ENCODE peak calls at places on chromosomes 2 and 18, in four cellular contexts. V is heart right ventricle, Y is tibial nerve, E is iPS DF 6.9. K is an unnamed sample.

GRCh38 chr2:128320609-128321420 is 2.1 kb upstream of the HS6ST1 start:
- DNase-seq in Y (no peak), V (no peak), E (no peak), K (peak)

GRCh38 chr2:61165946-61166345 is 4.0 kb downstream of the C2orf74 start:
- DNase-seq in E (no peak), Y (no peak), V (no peak), K (peak)

GRCh38 chr2:190404487-190404886 is 3.7 kb upstream of the MFSD6 start:
- DNase-seq in E (no peak), V (no peak), Y (no peak), K (no peak)

GRCh38 chr2:166092889-166093288 is 34.9 kb downstream of the SCN1A start:
- DNase-seq in V (no peak), E (no peak), Y (no peak), K (no peak)

GRCh38 chr2:230927711-230928341 is 2.8 kb upstream of the GPR55 start:
- DNase-seq in V (no peak), E (no peak), Y (no peak), K (no peak)

GRCh38 chr2:205539603-205540002 is 142.7 kb upstream of the NRP2 start:
- DNase-seq in E (no peak), V (no peak), Y (no peak), K (no peak)

GRCh38 chr2:127852388-127852787 is 5.6 kb downstream of the POLR2D start:
- DNase-seq in V (no peak), Y (no peak), E (no peak), K (no peak)

GRCh38 chr2:94861308-94862152 is 9.7 kb upstream of the TEKT4 start:
- DNase-seq in E (no peak), Y (no peak), V (no peak), K (no peak)

GRCh38 chr2:190791347-190791982 is 89.2 kb upstream of the GLS start:
- DNase-seq in Y (peak), E (no peak), V (peak), K (peak)

GRCh38 chr2:160934263-160934662 is 226.0 kb upstream of the TANK start:
- DNase-seq in V (no peak), E (no peak), Y (no peak), K (no peak)

GRCh38 chr18:9743200-9744016 is 35.3 kb downstream of the RAB31 start:
- DNase-seq in V (no peak), Y (no peak), E (no peak), K (no peak)

GRCh38 chr2:150876201-150877085 is 385.2 kb downstream of the RBM43 start:
- DNase-seq in Y (no peak), E (no peak), V (no peak), K (no peak)

GRCh38 chr2:104406273-104406726 is 447.6 kb upstream of the POU3F3 start:
- DNase-seq in V (no peak), Y (no peak), E (no peak), K (no peak)

GRCh38 chr2:30519796-30520195 is 72.8 kb downstream of the LCLAT1 start:
- DNase-seq in Y (no peak), V (no peak), E (no peak), K (no peak)

GRCh38 chr2:151251012-151251411 is 10.7 kb downstream of the RBM43 start:
- DNase-seq in E (no peak), Y (no peak), V (no peak), K (no peak)

GRCh38 chr18:79748321-79749157 is 49.2 kb upstream of the KCNG2 start:
- DNase-seq in Y (no peak), E (no peak), V (no peak), K (no peak)

GRCh38 chr2:8148260-8148880 is 533.5 kb upstream of the ID2 start:
- DNase-seq in E (no peak), V (no peak), Y (no peak), K (no peak)

GRCh38 chr2:224163573-224164307 is 124.7 kb upstream of the SERPINE2 start:
- DNase-seq in Y (no peak), V (peak), E (no peak), K (no peak)

GRCh38 chr2:170817247-170817998 is 736 bp downstream of the GAD1 start:
- DNase-seq in Y (no peak), E (no peak), V (no peak), K (no peak)

GRCh38 chr18:23387265-23387664 is 65.8 kb upstream of the RIOK3 start:
- DNase-seq in Y (no peak), V (no peak), E (no peak), K (no peak)

GRCh38 chr2:133264951-133265949 is 303.0 kb downstream of the NCKAP5 start:
- DNase-seq in V (peak), E (no peak), Y (no peak), K (no peak)

GRCh38 chr2:215060851-215061541 is 77.4 kb downstream of the ABCA12 start:
- DNase-seq in V (peak), Y (no peak), E (no peak), K (no peak)

GRCh38 chr2:66508358-66509071 is 73.6 kb downstream of the MEIS1 start:
- DNase-seq in Y (no peak), V (no peak), E (no peak), K (no peak)

GRCh38 chr18:23958036-23958435 is 56.5 kb upstream of the TTC39C start:
- DNase-seq in E (no peak), Y (peak), V (peak), K (peak)

GRCh38 chr18:46283268-46283667 is 179.1 kb downstream of the HAUS1 start:
- DNase-seq in V (no peak), E (no peak), Y (no peak), K (no peak)

GRCh38 chr2:200308421-200309295 is 2.2 kb downstream of the SPATS2L start:
- DNase-seq in E (no peak), Y (no peak), V (no peak), K (no peak)

GRCh38 chr2:98134601-98135000 is 47.6 kb downstream of the VWA3B start:
- DNase-seq in V (no peak), E (no peak), Y (no peak), K (no peak)

GRCh38 chr2:108129636-108130035 is 110.1 kb upstream of the SULT1C3 start:
- DNase-seq in V (no peak), Y (no peak), E (no peak), K (no peak)
- H3K4me3 ChIP-seq in V (no peak), Y (no peak), E (no peak), K (no peak)

GRCh38 chr2:219398721-219399333 is 11.1 kb upstream of the DNPEP start:
- DNase-seq in V (no peak), Y (no peak), E (no peak), K (no peak)

GRCh38 chr2:219401621-219402020 is 13.9 kb upstream of the DNPEP start:
- DNase-seq in E (no peak), Y (no peak), V (no peak), K (no peak)

GRCh38 chr2:219396863-219397457 is 9.2 kb upstream of the DNPEP start:
- DNase-seq in E (no peak), Y (no peak), V (no peak), K (no peak)

GRCh38 chr2:219400562-219400961 is 12.8 kb upstream of the DNPEP start:
- DNase-seq in E (no peak), Y (no peak), V (no peak), K (no peak)

DNA sequence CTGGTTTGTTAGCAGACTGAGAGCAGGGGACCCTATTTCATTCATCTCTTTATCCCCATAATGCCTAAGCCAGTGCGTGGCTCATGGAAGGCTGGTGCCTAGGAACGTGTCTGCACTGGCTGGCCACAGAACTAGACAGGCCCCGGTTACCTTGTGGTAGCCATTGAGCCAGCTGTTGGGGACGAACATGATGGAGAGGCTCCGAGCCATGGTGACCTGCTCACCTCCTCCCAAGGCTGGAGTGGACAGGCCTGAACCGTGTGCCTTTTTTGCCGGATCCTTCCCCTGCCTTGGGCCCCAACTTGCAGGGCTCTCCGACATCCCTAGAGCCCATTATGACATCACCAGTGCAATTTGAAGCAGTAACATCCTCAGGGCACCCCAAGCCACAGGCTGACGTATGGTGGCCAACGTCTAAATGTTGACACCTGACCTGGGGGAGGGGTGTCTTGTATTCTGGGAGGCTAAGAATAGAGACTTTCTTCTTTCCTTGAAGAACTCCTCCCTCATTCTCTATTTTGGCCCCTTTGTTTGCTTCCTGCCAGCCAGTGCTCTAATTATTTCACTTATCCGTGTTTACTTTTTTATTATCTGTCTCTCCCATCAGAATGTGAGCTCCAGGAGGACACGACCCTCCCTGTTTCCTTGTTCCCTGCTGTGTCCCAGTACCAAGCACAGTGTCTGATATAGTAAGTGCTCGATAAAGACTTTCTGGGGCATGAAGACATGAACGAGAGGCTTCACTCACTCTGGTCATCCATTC is 12.2 kb upstream of the DNPEP start:
- DNase-seq in V (no peak), E (no peak), Y (no peak), K (no peak)
- H3K27ac ChIP-seq in V (no peak), E (no peak), Y (no peak), K (no peak)

GRCh38 chr2:100137318-100137717 is 5.1 kb downstream of the AFF3 start:
- DNase-seq in Y (no peak), E (no peak), V (no peak), K (no peak)
- H3K4me3 ChIP-seq in Y (no peak), E (no peak), V (no peak), K (no peak)

GRCh38 chr2:217834744-217835513 is 167.9 kb downstream of the TNS1 start:
- DNase-seq in V (no peak), E (no peak), Y (no peak), K (no peak)

GRCh38 chr2:217838409-217838831 is 164.4 kb downstream of the TNS1 start:
- DNase-seq in E (no peak), Y (no peak), V (no peak), K (no peak)

GRCh38 chr2:217835931-217836881 is 166.6 kb downstream of the TNS1 start:
- DNase-seq in Y (peak), E (no peak), V (peak), K (peak)

GRCh38 chr2:217837530-217837929 is 165.3 kb downstream of the TNS1 start:
- DNase-seq in E (no peak), Y (no peak), V (no peak), K (no peak)

DNA sequence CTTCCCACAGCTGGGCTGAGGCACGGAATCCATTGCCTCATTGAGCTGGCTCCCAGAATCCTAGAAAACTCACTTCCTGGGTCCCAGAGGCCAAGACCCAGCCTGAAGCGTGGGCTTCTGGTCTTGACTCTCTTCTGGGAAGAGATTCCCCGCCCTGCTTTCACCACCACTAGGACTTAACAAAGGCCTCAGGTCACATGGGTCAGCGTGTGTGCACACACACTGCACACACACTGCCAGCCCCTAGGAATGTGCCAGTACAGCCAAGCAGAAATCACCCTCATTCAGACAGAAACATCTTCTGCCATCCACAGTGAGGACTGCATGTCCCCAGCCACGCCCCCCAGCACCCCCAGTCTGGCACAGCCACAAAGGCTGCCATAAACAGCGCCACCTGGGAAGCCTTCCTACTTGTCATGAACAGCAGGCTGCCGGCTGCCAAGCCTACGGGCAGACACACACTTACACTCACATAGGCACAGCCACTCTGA is 165.7 kb downstream of the TNS1 start:
- DNase-seq in V (peak), E (no peak), Y (peak), K (peak)
- H3K27ac ChIP-seq in V (peak), E (no peak), Y (peak), K (peak)

GRCh38 chr2:75360945-75361344 is 161.6 kb upstream of the TACR1 start:
- DNase-seq in Y (no peak), V (no peak), E (no peak), K (no peak)

GRCh38 chr2:75361486-75361885 is 162.2 kb upstream of the TACR1 start:
- DNase-seq in E (no peak), Y (no peak), V (no peak), K (no peak)

GRCh38 chr2:75353131-75353530 is 153.8 kb upstream of the TACR1 start:
- DNase-seq in E (no peak), Y (no peak), V (no peak), K (no peak)

GRCh38 chr2:75356857-75357256 is 157.5 kb upstream of the TACR1 start:
- DNase-seq in Y (no peak), V (no peak), E (no peak), K (no peak)
- H3K4me3 ChIP-seq in Y (no peak), V (no peak), E (no peak), K (no peak)

GRCh38 chr18:78494686-78495085 is 484.9 kb upstream of the SALL3 start:
- DNase-seq in E (no peak), V (no peak), Y (no peak), K (no peak)

GRCh38 chr18:78497641-78498040 is 482.0 kb upstream of the SALL3 start:
- DNase-seq in V (no peak), E (no peak), Y (no peak), K (no peak)

GRCh38 chr18:78494204-78494603 is 485.4 kb upstream of the SALL3 start:
- DNase-seq in E (no peak), V (no peak), Y (no peak), K (no peak)

GRCh38 chr18:78496095-78496494 is 483.5 kb upstream of the SALL3 start:
- DNase-seq in E (no peak), Y (no peak), V (peak), K (no peak)

DNA sequence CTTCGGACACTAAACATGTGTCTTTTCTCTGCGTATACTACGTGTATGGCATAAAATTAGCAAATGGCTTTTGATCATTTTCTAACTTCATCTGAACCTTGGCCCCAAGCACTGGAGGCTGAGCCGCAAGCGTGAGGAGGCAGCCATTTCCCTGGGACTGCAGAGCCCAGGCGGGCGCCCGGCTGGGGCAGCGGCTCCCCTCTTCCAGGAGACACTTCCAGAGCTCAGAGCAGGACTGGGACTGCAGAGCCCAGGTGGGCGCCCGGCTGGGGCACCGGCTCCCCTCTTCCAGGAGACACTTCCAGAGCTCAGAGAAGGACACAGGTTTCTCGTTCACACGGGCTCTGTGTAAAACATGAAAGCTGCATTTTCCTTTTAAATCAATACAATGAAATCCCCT is 484.1 kb upstream of the SALL3 start:
- DNase-seq in E (no peak), Y (no peak), V (no peak), K (no peak)
- H3K27ac ChIP-seq in E (no peak), Y (no peak), V (no peak), K (no peak)

GRCh38 chr2:201758229-201758628 is 22.5 kb downstream of the ALS2 start:
- DNase-seq in Y (no peak), V (no peak), E (no peak), K (no peak)
- H3K4me3 ChIP-seq in Y (no peak), V (no peak), E (no peak), K (no peak)

DNA sequence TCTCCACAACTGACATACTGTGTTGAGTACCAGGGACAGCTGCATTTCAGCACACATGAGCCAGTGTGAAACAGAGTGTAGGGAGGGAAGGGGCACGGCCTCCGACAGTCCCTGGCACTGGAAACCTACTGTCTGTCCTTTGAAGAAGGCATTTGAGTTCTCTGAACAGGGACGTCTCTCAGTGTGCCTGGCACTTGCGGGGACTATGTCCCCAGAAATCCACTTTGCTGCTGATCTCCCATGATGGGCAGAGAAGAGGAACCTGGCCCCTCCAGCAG is 48.1 kb downstream of the PLB1 start:
- DNase-seq in E (no peak), Y (no peak), V (no peak), K (no peak)
- H3K27ac ChIP-seq in E (no peak), Y (peak), V (no peak), K (no peak)

DNA sequence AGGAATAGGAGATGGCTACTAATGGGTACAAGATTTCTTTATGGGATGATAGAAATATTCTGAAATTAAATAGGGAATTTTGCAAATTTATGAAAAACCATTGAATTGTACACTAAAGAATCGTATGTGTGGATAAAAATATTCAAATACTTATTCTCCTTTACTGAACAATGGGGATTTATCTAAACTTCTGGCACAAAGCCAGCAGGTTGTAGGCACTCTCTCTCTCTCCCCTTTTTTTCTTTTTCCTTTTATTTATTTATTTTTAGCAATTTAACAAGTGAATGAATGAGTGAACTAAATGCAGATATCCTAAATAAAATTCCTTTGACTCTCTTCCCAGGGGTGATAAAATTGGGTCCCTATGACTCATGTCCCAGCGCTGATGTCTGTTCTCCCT is 21.9 kb upstream of the SCYGR2 start:
- DNase-seq in Y (no peak), E (no peak), V (no peak), K (no peak)
- H3K4me3 ChIP-seq in Y (no peak), E (no peak), V (no peak), K (no peak)

GRCh38 chr2:34241905-34242740 is 643.0 kb upstream of the FAM98A start:
- DNase-seq in Y (no peak), E (no peak), V (no peak), K (no peak)
- H3K27ac ChIP-seq in Y (no peak), E (no peak), V (no peak), K (no peak)